ENCODE peak calls at places on chromosome 21, in four cellular contexts. V, D, I and N are unnamed samples.

GRCh38 chr21:21029159-21029558 is 30.9 kb downstream of the NCAM2 start:
- DNase-seq in I (no peak), D (no peak), V (no peak), N (no peak)

GRCh38 chr21:18772404-18772803 is 368.8 kb upstream of the TMPRSS15 start:
- DNase-seq in I (no peak), V (no peak), D (no peak), N (no peak)

GRCh38 chr21:16563795-16564194 is 834.0 kb downstream of the USP25 start:
- DNase-seq in D (peak; percentile 51), V (no peak), I (no peak), N (peak; percentile 66)

GRCh38 chr21:21183092-21183491 is 184.9 kb downstream of the NCAM2 start:
- DNase-seq in D (no peak), V (no peak), I (no peak), N (no peak)

GRCh38 chr21:37891953-37892352 is 24.3 kb downstream of the KCNJ6 start:
- DNase-seq in I (no peak), D (no peak), V (no peak), N (no peak)

GRCh38 chr21:36569511-36569910 is 89.6 kb upstream of the CLDN14 start:
- DNase-seq in I (no peak), D (no peak), V (no peak), N (no peak)

GRCh38 chr21:21001591-21002100 is 3.4 kb downstream of the NCAM2 start:
- DNase-seq in D (no peak), I (no peak), V (no peak), N (no peak)

GRCh38 chr21:14306143-14306907 is 76.6 kb downstream of the HSPA13 start:
- DNase-seq in V (no peak), D (no peak), I (no peak), N (no peak)

GRCh38 chr21:16455978-16456377 is 726.2 kb downstream of the USP25 start:
- DNase-seq in D (no peak), I (no peak), V (no peak), N (no peak)

GRCh38 chr21:38083534-38083933 is 167.3 kb upstream of the KCNJ6 start:
- DNase-seq in V (no peak), I (no peak), D (no peak), N (no peak)

GRCh38 chr21:35324372-35325220 is 275.5 kb upstream of the RUNX1 start:
- DNase-seq in D (no peak), V (no peak), I (no peak), N (no peak)

GRCh38 chr21:18522181-18522771 is 118.7 kb upstream of the TMPRSS15 start:
- DNase-seq in V (no peak), I (no peak), D (no peak), N (no peak)

GRCh38 chr21:21003701-21004100 is 5.5 kb downstream of the NCAM2 start:
- DNase-seq in I (no peak), V (peak; percentile 31), D (peak; percentile 29), N (no peak)

GRCh38 chr21:37770496-37770895 is 145.8 kb downstream of the KCNJ6 start:
- DNase-seq in V (no peak), D (no peak), I (no peak), N (no peak)

DNA sequence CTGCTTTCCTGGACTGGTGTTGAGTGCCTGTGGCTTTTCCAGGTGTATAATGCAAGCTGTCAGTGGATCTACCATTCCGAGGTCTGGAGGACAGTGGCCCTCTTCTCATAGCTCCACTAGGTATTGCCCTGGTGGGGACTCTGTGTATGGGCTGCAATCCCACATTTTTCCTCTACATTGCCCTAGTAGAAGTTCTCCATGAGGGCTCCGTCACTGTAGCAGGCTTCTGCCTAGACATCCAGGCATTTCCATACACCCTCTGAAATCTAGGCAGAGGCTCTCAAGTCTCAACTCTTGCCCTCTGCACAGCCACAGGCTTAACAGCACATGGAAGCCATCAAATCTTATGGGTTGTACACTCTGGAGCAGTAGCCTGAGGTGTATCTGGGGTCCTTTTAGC is 107.6 kb downstream of the GRIK1 start:
- DNase-seq in D (no peak), I (no peak), V (no peak), N (no peak)
- TF ChIP-seq RFX5 in D (no peak), I (no peak), V (no peak), N (no peak)

GRCh38 chr21:46048926-46049889 is 48.7 kb upstream of the COL6A2 start:
- DNase-seq in I (no peak), V (no peak), D (no peak), N (no peak)
- TF ChIP-seq TCF12 in I (no peak), V (no peak), D (no peak), N (peak; percentile 54)

GRCh38 chr21:39097335-39097861 is 85.9 kb downstream of the PSMG1 start:
- DNase-seq in V (peak; percentile 47), D (no peak), I (no peak), N (no peak)
- TF ChIP-seq RFX5 in V (no peak), D (no peak), I (no peak), N (no peak)

GRCh38 chr21:31162079-31162699 is 123.9 kb upstream of the KRTAP19-8 start:
- DNase-seq in V (no peak), D (no peak), I (peak; percentile 28), N (no peak)

GRCh38 chr21:31161157-31161556 is 122.9 kb upstream of the KRTAP19-8 start:
- DNase-seq in V (peak; percentile 44), D (no peak), I (no peak), N (no peak)

GRCh38 chr21:31159808-31160207 is 121.5 kb upstream of the KRTAP19-8 start:
- DNase-seq in V (no peak), D (no peak), I (no peak), N (no peak)

GRCh38 chr21:31164713-31165694 is 126.7 kb upstream of the KRTAP19-8 start:
- DNase-seq in I (no peak), D (no peak), V (no peak), N (no peak)

GRCh38 chr21:31162827-31163226 is 124.6 kb upstream of the KRTAP19-8 start:
- DNase-seq in D (no peak), I (no peak), V (peak; percentile 50), N (no peak)
- TF ChIP-seq TCF12 in D (no peak), I (no peak), V (no peak), N (no peak)

GRCh38 chr21:42124081-42124480 is 53.0 kb downstream of the UMODL1 start:
- DNase-seq in V (no peak), I (no peak), D (no peak), N (no peak)

GRCh38 chr21:42127164-42128125 is 56.3 kb downstream of the UMODL1 start:
- DNase-seq in I (no peak), V (no peak), D (no peak), N (no peak)

GRCh38 chr21:42124826-42125570 is 53.9 kb downstream of the UMODL1 start:
- DNase-seq in I (no peak), D (no peak), V (no peak), N (no peak)

GRCh38 chr21:42123509-42123908 is 52.4 kb downstream of the UMODL1 start:
- DNase-seq in I (no peak), D (no peak), V (no peak), N (no peak)

DNA sequence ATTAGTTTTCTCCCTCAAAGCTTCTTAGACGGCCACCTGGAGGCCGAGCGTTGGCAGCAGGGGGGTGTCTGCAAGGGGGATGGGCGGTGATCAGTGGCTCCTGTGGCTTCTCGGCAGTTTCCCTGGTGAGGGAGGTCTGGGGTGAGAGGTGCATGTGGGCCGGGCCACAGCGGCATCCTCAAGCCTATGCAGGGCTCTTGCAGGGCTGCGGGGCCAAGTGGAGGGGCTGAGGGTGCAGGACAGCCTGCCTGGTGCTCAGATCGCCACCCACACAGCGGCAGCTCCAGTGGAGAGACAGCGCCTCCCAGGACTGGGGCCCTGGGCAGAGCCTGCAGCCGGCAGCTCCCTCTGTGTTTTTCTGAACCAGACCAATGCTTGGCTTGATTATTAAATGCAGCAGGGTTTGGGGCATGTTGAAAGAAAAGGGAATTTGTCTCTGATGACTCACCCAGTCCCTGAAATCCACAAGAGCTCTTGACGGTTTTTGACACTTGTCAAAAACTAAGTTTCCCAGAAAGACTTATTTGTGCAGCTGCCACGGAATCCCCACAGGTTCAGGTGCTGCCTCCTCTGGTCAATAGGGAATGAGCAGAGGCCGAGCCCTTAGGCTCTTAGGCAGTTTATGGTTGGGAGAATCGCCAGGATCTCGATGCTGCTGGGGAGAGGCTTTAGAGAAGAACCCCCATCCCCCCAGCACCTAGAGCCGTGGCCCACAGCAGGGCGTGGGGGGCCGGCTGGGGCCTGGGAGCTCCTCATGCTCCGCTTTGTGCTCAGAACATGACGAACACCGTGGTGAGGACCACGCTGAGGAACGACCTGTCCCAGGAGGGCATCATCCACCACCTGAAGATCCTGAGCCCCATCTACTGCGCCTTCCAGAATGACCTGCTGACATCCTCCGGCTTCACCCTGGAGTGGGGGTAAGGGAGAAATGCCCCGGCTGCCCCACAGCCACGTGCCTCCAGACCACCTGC is 54.7 kb downstream of the UMODL1 start:
- DNase-seq in V (no peak), I (no peak), D (peak; percentile 39), N (no peak)
- TF ChIP-seq RFX5 in V (no peak), I (no peak), D (no peak), N (no peak)

GRCh38 chr21:33196956-33197374 is 32.8 kb upstream of the IFNAR2 start:
- DNase-seq in V (peak; percentile 57), I (no peak), D (peak; percentile 60), N (peak; percentile 77)

GRCh38 chr21:33197546-33197945 is 32.2 kb upstream of the IFNAR2 start:
- DNase-seq in V (no peak), I (no peak), D (no peak), N (no peak)

GRCh38 chr21:33201945-33202344 is 27.8 kb upstream of the IFNAR2 start:
- DNase-seq in V (no peak), I (no peak), D (no peak), N (no peak)

GRCh38 chr21:33199516-33200217 is 30.1 kb upstream of the IFNAR2 start:
- DNase-seq in V (peak; percentile 68), I (peak; percentile 73), D (peak; percentile 88), N (peak; percentile 71)

DNA sequence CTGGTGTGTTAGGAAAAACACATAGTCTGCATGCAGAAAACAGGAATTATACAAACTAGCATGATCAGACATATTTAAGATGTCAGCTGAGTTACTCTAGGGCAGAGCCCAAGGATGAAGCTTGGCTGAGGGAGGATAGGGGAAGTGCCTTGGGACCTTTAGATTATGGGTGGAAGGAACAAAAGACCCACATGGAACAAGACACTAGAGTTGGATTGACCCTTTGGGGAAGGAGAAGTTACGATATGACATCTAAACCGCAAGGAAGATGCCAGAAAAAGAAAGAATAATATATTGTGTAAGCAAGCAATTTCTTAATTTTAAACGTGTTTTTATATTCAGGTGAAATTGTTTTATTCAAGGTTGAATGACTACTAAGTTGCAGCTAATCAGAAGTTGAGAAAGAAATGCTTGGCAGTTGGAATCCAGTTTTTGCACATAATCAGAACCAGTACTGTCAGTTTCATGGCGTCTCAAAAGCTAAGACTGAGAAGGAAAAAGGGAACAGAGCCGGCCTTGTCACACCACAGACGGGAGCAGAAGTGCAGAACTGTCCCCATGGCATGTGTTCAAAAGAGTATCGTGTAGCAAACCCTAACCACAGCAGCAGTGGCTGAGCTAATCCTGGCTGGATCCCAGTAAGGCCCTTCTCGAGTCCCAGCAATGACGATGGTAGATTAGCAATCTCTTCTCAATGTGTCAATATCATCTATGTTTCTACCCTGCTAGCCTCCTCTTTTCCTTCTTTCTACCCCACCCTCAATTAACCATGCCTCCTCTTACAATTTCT is 31.2 kb upstream of the IFNAR2 start:
- DNase-seq in V (no peak), I (no peak), D (no peak), N (no peak)
- TF ChIP-seq TCF12 in V (no peak), I (no peak), D (no peak), N (no peak)